ENCODE peak calls at places on chromosomes 2 and 18, in four cellular contexts. K is IMR-90, M is H1, W is H9. X is an unnamed sample.

GRCh38 chr2:1824202-1824905 is 80.0 kb upstream of the PXDN start:
- DNase-seq in K (no peak), W (no peak), M (no peak), X (no peak)

GRCh38 chr2:168738057-168738456 is 64.4 kb upstream of the NOSTRIN start:
- DNase-seq in K (no peak), M (no peak), W (no peak), X (peak)

GRCh38 chr2:36509077-36509476 is 88.9 kb downstream of the FEZ2 start:
- DNase-seq in K (no peak), M (no peak), W (no peak), X (no peak)

GRCh38 chr2:60515751-60516226 is 37.7 kb downstream of the BCL11A start:
- DNase-seq in M (no peak), W (peak), K (peak), X (no peak)

GRCh38 chr2:45218931-45219339 is 209.7 kb upstream of the SIX2 start:
- DNase-seq in K (no peak), M (no peak), W (no peak), X (no peak)

GRCh38 chr2:129906139-129906860 is 73.2 kb upstream of the RAB6C start:
- DNase-seq in K (no peak), W (peak), M (no peak), X (no peak)

GRCh38 chr18:11502368-11502767 is 107.0 kb upstream of the SLC35G4 start:
- DNase-seq in K (peak), M (no peak), W (no peak), X (no peak)

GRCh38 chr2:213476641-213477040 is 192.4 kb downstream of the SPAG16 start:
- DNase-seq in M (no peak), W (no peak), K (no peak), X (no peak)

GRCh38 chr2:190366248-190366753 is 22.9 kb downstream of the INPP1 start:
- DNase-seq in K (no peak), W (no peak), M (no peak), X (no peak)

GRCh38 chr2:176536739-176537138 is 267.5 kb downstream of the MTX2 start:
- DNase-seq in W (no peak), M (no peak), K (no peak), X (no peak)

GRCh38 chr2:183604065-183604464 is 479.8 kb downstream of the NUP35 start:
- DNase-seq in M (no peak), W (no peak), K (no peak), X (no peak)

GRCh38 chr2:62461707-62462106 is 44.3 kb downstream of the TMEM17 start:
- DNase-seq in K (peak), M (no peak), W (no peak), X (no peak)

DNA sequence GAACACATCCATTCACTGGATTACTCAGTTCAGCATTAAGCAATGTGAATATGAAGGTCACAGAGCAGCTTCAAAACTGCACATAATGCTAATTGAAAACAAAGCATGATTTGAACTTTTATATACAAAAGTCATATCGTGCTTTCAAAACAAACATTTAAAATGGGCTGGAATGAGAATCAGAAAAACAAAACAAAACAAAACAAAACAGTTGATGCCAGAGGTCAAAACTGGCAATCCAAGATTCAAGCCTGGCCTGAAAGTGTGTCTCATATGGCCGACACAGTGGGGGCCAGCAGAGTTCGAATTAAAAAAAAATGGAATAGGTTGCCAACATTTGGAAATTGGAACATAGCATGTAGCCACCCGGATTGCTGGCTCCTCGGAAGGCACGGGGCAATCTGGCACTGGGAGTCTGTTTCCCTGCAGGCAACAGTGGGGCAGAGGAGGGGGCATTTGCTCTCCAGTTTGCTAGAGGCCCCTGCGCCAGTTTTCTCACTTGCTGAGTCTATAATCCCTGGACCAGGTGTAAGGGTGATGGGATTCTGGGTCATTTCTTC is 294.4 kb downstream of the ZNF521 start:
- DNase-seq in M (no peak), K (no peak), W (no peak), X (no peak)
- H3K56ac ChIP-seq in M (no peak), K (no peak), W (no peak), X (no peak)

GRCh38 chr2:43139501-43139900 is 86.9 kb downstream of the ZFP36L2 start:
- DNase-seq in W (no peak), K (no peak), M (no peak), X (no peak)
- H3K56ac ChIP-seq in W (no peak), K (no peak), M (no peak), X (no peak)

GRCh38 chr2:144624451-144624850 is 104.5 kb upstream of the ZEB2 start:
- DNase-seq in M (no peak), W (no peak), K (no peak), X (no peak)
- H3K56ac ChIP-seq in M (no peak), W (no peak), K (no peak), X (no peak)

GRCh38 chr2:135456431-135456830 is 74.6 kb downstream of the ZRANB3 start:
- DNase-seq in M (no peak), W (no peak), K (no peak), X (no peak)
- H3K56ac ChIP-seq in M (no peak), W (no peak), K (no peak), X (no peak)

DNA sequence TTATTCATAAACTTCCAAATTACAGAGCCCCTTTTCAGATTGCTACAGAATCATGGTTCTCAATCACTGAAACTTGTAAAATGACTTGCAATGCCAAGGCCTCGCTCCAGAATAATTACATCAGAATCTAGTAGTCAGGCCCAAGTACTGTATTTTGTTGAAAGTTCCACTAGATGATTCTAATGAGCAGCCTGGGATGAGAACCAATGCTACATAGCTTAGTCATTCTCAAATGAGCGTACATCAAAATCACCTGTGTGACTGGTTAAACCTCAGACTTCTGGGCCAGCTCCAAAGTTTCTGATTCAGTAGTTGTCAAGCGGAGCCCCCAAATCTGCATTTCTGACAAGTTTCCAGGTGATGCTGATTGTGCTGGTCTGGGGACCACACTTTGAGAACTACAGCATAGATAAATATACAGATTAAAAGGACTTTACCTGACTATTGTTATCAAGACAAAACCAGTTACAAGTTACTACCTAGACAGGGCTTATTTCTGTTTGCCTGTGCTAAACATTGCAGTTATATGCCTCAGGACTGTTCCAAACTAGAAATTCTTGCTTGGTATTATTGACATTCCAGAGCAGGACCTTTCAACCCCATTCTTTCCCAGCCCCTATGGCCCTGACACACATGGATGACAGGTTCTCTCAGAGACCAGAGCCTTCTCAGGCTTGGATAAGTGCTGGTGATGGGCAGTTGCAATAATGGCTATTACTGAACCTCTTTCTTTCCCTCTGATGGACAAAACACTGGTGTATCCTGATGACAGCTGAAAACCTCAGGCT is 83.1 kb downstream of the UPP2 start:
- DNase-seq in W (no peak), M (no peak), K (no peak), X (no peak)
- H3K56ac ChIP-seq in W (no peak), M (no peak), K (no peak), X (no peak)